ENCODE peak calls at places on chromosomes 1 and 21, in five cellular contexts. J is mammary epithelial cell, D is dorsolateral prefrontal cortex, W is choroid plexus epithelial cell, C is astrocyte of the cerebellum. T is an unnamed sample.

GRCh38 chr1:186476306-186477040 is 15.6 kb upstream of the PDC start:
- DNase-seq in J (no peak), D (no peak), W (peak; percentile 70), C (no peak), T (no peak)

GRCh38 chr1:24925082-24925779 is 4.8 kb downstream of the RUNX3 start:
- DNase-seq in J (no peak), D (no peak), W (no peak), C (no peak), T (no peak)

GRCh38 chr1:67619080-67619479 is 65.9 kb upstream of the GADD45A start:
- DNase-seq in J (no peak), D (no peak), W (peak; percentile 34), C (no peak), T (no peak)

GRCh38 chr1:47643506-47644215 is 205.8 kb downstream of the FOXD2 start:
- DNase-seq in J (no peak), D (no peak), W (no peak), C (no peak), T (no peak)

GRCh38 chr1:243930822-243931671 is 81.0 kb upstream of the AKT3 start:
- DNase-seq in J (no peak), D (no peak), W (peak; percentile 30), C (no peak), T (no peak)

GRCh38 chr1:204735042-204735441 is 49.5 kb upstream of the LRRN2 start:
- DNase-seq in J (no peak), D (no peak), W (no peak), C (no peak), T (no peak)

GRCh38 chr1:24972257-24973242 is 42.5 kb upstream of the RUNX3 start:
- DNase-seq in J (peak; percentile 48), D (no peak), W (peak; percentile 15), C (no peak), T (peak; percentile 33)

GRCh38 chr21:44303490-44303981 is 3.7 kb downstream of the PFKL start:
- DNase-seq in J (no peak), D (no peak), W (no peak), C (no peak), T (no peak)

GRCh38 chr1:55400560-55400959 is 185.4 kb upstream of the USP24 start:
- DNase-seq in J (no peak), D (no peak), W (no peak), C (no peak), T (peak; percentile 97)

GRCh38 chr21:44324106-44324853 is 14.9 kb downstream of the CFAP410 start:
- DNase-seq in J (no peak), D (no peak), W (no peak), C (no peak), T (no peak)

GRCh38 chr1:226618380-226618779 is 69.8 kb downstream of the STUM start:
- DNase-seq in J (no peak), D (no peak), W (no peak), C (no peak), T (no peak)

GRCh38 chr1:9009438-9010366 is 16.5 kb downstream of the SLC2A7 start:
- DNase-seq in J (no peak), D (no peak), W (peak; percentile 57), C (no peak), T (no peak)

GRCh38 chr1:91813813-91814212 is 72.1 kb downstream of the TGFBR3 start:
- DNase-seq in J (no peak), D (no peak), W (no peak), C (no peak), T (no peak)

GRCh38 chr21:33115586-33116541 is 45.9 kb downstream of the OLIG1 start:
- DNase-seq in J (no peak), D (peak; percentile 80), W (no peak), C (no peak), T (no peak)

GRCh38 chr1:82179162-82179561 is 378.4 kb downstream of the ADGRL2 start:
- DNase-seq in J (no peak), D (no peak), W (no peak), C (no peak), T (no peak)

GRCh38 chr1:53739109-53739681 is at the start of gene GLIS1:
- DNase-seq in J (peak; percentile 70), D (peak; percentile 72), W (peak; percentile 91), C (peak; percentile 71), T (peak; percentile 25)

GRCh38 chr1:18955442-18956188 is 861 bp downstream of the IFFO2 start:
- DNase-seq in J (peak; percentile 35), D (no peak), W (peak; percentile 69), C (no peak), T (no peak)

GRCh38 chr1:18955116-18955441 is 1.4 kb downstream of the IFFO2 start:
- DNase-seq in J (peak; percentile 27), D (no peak), W (no peak), C (no peak), T (no peak)

GRCh38 chr1:18951818-18952391 is 4.6 kb downstream of the IFFO2 start:
- DNase-seq in J (peak; percentile 51), D (no peak), W (no peak), C (no peak), T (no peak)

GRCh38 chr1:18954270-18955071 is 2.0 kb downstream of the IFFO2 start:
- DNase-seq in J (peak; percentile 23), D (no peak), W (peak; percentile 44), C (no peak), T (no peak)

GRCh38 chr1:18953656-18954259 is 2.7 kb downstream of the IFFO2 start:
- DNase-seq in J (peak; percentile 85), D (no peak), W (no peak), C (no peak), T (no peak)
- H3K4me3 ChIP-seq in J (peak overlapping the region; percentile 56), D (peak overlapping the region; percentile 81), W (no peak overlapping the region), C (peak overlapping the region; percentile 71), T (peak overlapping the region; percentile 57)

DNA sequence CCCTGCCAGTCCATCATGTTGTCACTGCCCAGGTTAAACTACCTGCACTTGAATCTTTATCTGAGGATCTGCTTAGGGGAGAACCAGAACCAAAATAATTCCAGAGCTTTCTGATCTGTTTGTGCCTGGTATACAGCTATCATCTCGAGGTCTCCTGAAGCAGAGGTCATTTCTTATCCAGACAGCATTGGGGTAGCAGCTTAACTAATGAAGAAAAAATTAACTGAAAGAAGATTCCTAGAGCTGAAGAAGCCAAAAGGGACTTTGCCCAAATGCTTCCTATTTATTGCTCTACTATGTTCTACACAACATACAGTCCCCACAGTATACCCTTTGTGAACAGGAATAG is 2.7 kb downstream of the NTPCR start:
- DNase-seq in J (no peak), D (no peak), W (no peak), C (no peak), T (no peak)
- TF ChIP-seq CTCF in J (no peak), D (no peak), W (no peak), C (no peak), T (no peak)

DNA sequence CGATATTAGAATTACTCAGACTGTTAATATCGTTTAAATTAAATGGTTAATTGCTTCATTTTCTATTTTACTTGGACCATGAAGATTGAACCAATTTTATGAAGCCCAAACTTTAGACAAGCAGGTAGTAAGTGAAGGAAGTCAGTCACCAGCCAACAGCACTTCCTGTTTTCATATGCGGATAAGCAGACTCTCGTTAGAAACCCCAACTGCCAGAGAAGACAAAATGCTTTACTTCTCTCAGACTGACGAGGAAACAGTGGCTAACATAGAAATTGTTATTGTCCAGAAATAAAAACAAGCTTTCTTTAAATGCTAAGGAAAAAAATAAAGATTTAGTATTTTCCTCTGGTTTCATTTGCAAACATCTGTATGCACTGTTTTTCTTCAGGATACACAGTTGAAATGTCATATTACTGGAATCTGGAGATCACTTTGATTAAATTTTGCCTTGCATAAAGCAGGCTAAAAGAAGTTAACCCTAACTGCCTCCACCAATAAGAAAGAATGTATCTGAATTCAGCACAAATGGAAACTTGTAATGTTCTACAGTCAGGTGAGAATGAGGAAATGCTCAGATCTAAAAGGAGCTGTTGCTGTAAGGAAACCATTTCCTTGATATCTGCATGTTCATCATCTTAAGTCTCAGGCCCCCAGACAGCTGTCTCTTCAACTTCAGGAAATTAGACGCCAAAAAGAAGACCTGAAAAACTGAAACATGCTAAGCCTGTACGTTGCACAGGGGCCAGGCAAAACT is 129.8 kb upstream of the SAMSN1 start:
- DNase-seq in J (no peak), D (no peak), W (peak; percentile 12), C (no peak), T (no peak)
- H3K4me3 ChIP-seq in J (no peak overlapping the region), D (no peak overlapping the region), W (no peak overlapping the region), C (no peak overlapping the region), T (no peak overlapping the region)

GRCh38 chr1:19703280-19703679 is 38.6 kb downstream of the HTR6 start:
- DNase-seq in J (no peak), D (no peak), W (no peak), C (no peak), T (no peak)

GRCh38 chr1:19698181-19698580 is 33.5 kb downstream of the HTR6 start:
- DNase-seq in J (no peak), D (no peak), W (no peak), C (no peak), T (no peak)

GRCh38 chr1:19696820-19697219 is 32.1 kb downstream of the HTR6 start:
- DNase-seq in J (no peak), D (no peak), W (no peak), C (no peak), T (no peak)

GRCh38 chr1:19704247-19705113 is 39.8 kb downstream of the HTR6 start:
- DNase-seq in J (peak; percentile 47), D (peak; percentile 79), W (peak; percentile 86), C (peak; percentile 32), T (peak; percentile 37)

GRCh38 chr1:19700046-19700777 is 35.5 kb downstream of the HTR6 start:
- DNase-seq in J (no peak), D (no peak), W (no peak), C (no peak), T (no peak)
- TF ChIP-seq CTCF in J (no peak), D (no peak), W (no peak), C (no peak), T (no peak)

GRCh38 chr1:185062710-185063370 is 17.5 kb downstream of the RNF2 start:
- DNase-seq in J (no peak), D (no peak), W (peak; percentile 13), C (no peak), T (no peak)

GRCh38 chr1:185059950-185060571 is 14.7 kb downstream of the RNF2 start:
- DNase-seq in J (no peak), D (no peak), W (no peak), C (no peak), T (no peak)

GRCh38 chr1:185054365-185055060 is 9.2 kb downstream of the RNF2 start:
- DNase-seq in J (no peak), D (no peak), W (no peak), C (no peak), T (no peak)

GRCh38 chr1:185058886-185059285 is 13.5 kb downstream of the RNF2 start:
- DNase-seq in J (no peak), D (no peak), W (peak; percentile 27), C (no peak), T (no peak)

GRCh38 chr1:185058103-185058502 is 12.7 kb downstream of the RNF2 start:
- DNase-seq in J (no peak), D (no peak), W (no peak), C (no peak), T (no peak)
- H3K4me3 ChIP-seq in J (no peak overlapping the region), D (no peak overlapping the region), W (no peak overlapping the region), C (no peak overlapping the region), T (no peak overlapping the region)

T was measured in HFF-Myc.